ENCODE peak calls at places on chromosome 9, in nine cellular contexts. W is tibial nerve, V is WERI-Rb-1, U is ovary, I is fibroblast of mammary gland, F is tibial artery, H is A549, G is kidney epithelial cell, E is heart right ventricle. M is an unnamed sample.

GRCh38 chr9:137224850-137225694 is at the start of gene CYSRT1:
- DNase-seq in W (no peak), V (no peak), U (no peak), I (no peak), F (no peak), H (no peak), G (no peak), E (no peak), M (no peak)

GRCh38 chr9:96719538-96720315 is 58.2 kb downstream of the ZNF510 start:
- DNase-seq in W (no peak), V (no peak), U (no peak), I (no peak), F (no peak), H (no peak), G (peak), E (no peak), M (no peak)

GRCh38 chr9:124735121-124735520 is 36.0 kb downstream of the NR6A1 start:
- DNase-seq in W (no peak), V (no peak), U (no peak), I (peak), F (no peak), H (no peak), G (no peak), E (no peak), M (peak)

GRCh38 chr9:137465000-137465769 is 6.1 kb upstream of the NSMF start:
- DNase-seq in W (no peak), V (no peak), U (peak), I (no peak), F (peak), H (no peak), G (no peak), E (no peak), M (no peak)

GRCh38 chr9:112074250-112075008 is 100.7 kb downstream of the SUSD1 start:
- DNase-seq in W (peak), V (peak), U (peak), I (peak), F (no peak), H (no peak), G (peak), E (peak), M (peak)

GRCh38 chr9:13568851-13569618 is 289.5 kb upstream of the MPDZ start:
- DNase-seq in W (no peak), V (peak), U (no peak), I (no peak), F (no peak), H (no peak), G (no peak), E (peak), M (no peak)

GRCh38 chr9:24582363-24583126 is 36.8 kb upstream of the IZUMO3 start:
- DNase-seq in W (no peak), V (no peak), U (no peak), I (no peak), F (no peak), H (no peak), G (no peak), E (no peak), M (no peak)

GRCh38 chr9:135613946-135614805 is 25.2 kb downstream of the GLT6D1 start:
- DNase-seq in W (no peak), V (no peak), U (no peak), I (no peak), F (peak), H (no peak), G (no peak), E (no peak), M (no peak)

GRCh38 chr9:72185561-72185960 is 36.3 kb downstream of the GDA start:
- DNase-seq in W (no peak), V (no peak), U (no peak), I (peak), F (no peak), H (no peak), G (no peak), E (no peak), M (no peak)

GRCh38 chr9:83920469-83920941 is 727 bp downstream of the KIF27 start:
- DNase-seq in W (peak), V (no peak), U (no peak), I (peak), F (no peak), H (peak), G (no peak), E (no peak), M (peak)

GRCh38 chr9:89811896-89812450 is 207.2 kb downstream of the GADD45G start:
- DNase-seq in W (no peak), V (no peak), U (no peak), I (no peak), F (peak), H (no peak), G (no peak), E (no peak), M (no peak)

GRCh38 chr9:96423322-96423984 is 5.3 kb upstream of the ZNF367 start:
- DNase-seq in W (no peak), V (no peak), U (no peak), I (no peak), F (no peak), H (no peak), G (no peak), E (no peak), M (no peak)

GRCh38 chr9:106772523-106773290 is 90.3 kb upstream of the ZNF462 start:
- DNase-seq in W (no peak), V (no peak), U (no peak), I (peak), F (no peak), H (no peak), G (no peak), E (no peak), M (peak)

GRCh38 chr9:84266087-84266561 is 74.4 kb downstream of the SLC28A3 start:
- DNase-seq in W (no peak), V (no peak), U (no peak), I (no peak), F (no peak), H (peak), G (peak), E (no peak), M (no peak)

GRCh38 chr9:96551403-96551802 is 68.2 kb downstream of the CDC14B start:
- DNase-seq in W (no peak), V (no peak), U (no peak), I (no peak), F (no peak), H (no peak), G (no peak), E (no peak), M (no peak)

GRCh38 chr9:125915606-125916005 is 168.4 kb downstream of the PBX3 start:
- DNase-seq in W (no peak), V (no peak), U (no peak), I (no peak), F (no peak), H (no peak), G (no peak), E (no peak), M (no peak)

GRCh38 chr9:136016882-136017812 is 56.0 kb upstream of the UBAC1 start:
- DNase-seq in W (no peak), V (no peak), U (peak), I (no peak), F (peak), H (no peak), G (no peak), E (peak), M (no peak)

GRCh38 chr9:32128546-32128945 is 255.9 kb upstream of the ACO1 start:
- DNase-seq in W (no peak), V (peak), U (no peak), I (no peak), F (no peak), H (no peak), G (no peak), E (no peak), M (no peak)

GRCh38 chr9:87909310-87910041 is 8.3 kb upstream of the SPATA31C1 start:
- DNase-seq in W (no peak), V (no peak), U (no peak), I (peak), F (no peak), H (peak), G (no peak), E (no peak), M (no peak)

GRCh38 chr9:99485461-99485860 is 263.4 kb downstream of the SEC61B start:
- DNase-seq in W (no peak), V (no peak), U (no peak), I (peak), F (no peak), H (no peak), G (no peak), E (no peak), M (peak)

GRCh38 chr9:110443146-110443877 is 105.6 kb upstream of the TXNDC8 start:
- DNase-seq in W (no peak), V (no peak), U (no peak), I (peak), F (no peak), H (no peak), G (no peak), E (no peak), M (peak)

GRCh38 chr9:84419203-84419602 is 78.6 kb upstream of the SLC28A3 start:
- DNase-seq in W (no peak), V (no peak), U (no peak), I (no peak), F (no peak), H (no peak), G (no peak), E (no peak), M (peak)

GRCh38 chr9:109192732-109193361 is 25.8 kb upstream of the FRRS1L start:
- DNase-seq in W (no peak), V (peak), U (peak), I (no peak), F (no peak), H (peak), G (no peak), E (no peak), M (peak)

GRCh38 chr9:20087481-20087880 is 298.6 kb upstream of the SLC24A2 start:
- DNase-seq in W (no peak), V (no peak), U (no peak), I (peak), F (no peak), H (no peak), G (no peak), E (no peak), M (peak)

GRCh38 chr9:715310-715709 is 126.2 kb upstream of the DMRT1 start:
- DNase-seq in W (no peak), V (no peak), U (no peak), I (peak), F (no peak), H (no peak), G (no peak), E (no peak), M (peak)

GRCh38 chr9:107137495-107138202 is 145.4 kb upstream of the RAD23B start:
- DNase-seq in W (no peak), V (no peak), U (no peak), I (peak), F (no peak), H (peak), G (no peak), E (no peak), M (peak)

GRCh38 chr9:134306583-134307222 is 19.6 kb upstream of the RXRA start:
- DNase-seq in W (no peak), V (no peak), U (peak), I (no peak), F (peak), H (no peak), G (no peak), E (peak), M (no peak)

GRCh38 chr9:70398145-70398556 is 16.3 kb downstream of the KLF9 start:
- DNase-seq in W (no peak), V (no peak), U (no peak), I (peak), F (no peak), H (no peak), G (no peak), E (no peak), M (no peak)
- H3K4me3 ChIP-seq in W (no peak), V (no peak), U (no peak), I (no peak), F (peak), H (no peak), G (no peak), E (no peak), M (no peak)

GRCh38 chr9:113462781-113463286 is 693 bp upstream of the RGS3 start:
- DNase-seq in W (no peak), V (no peak), U (no peak), I (no peak), F (no peak), H (no peak), G (no peak), E (no peak), M (no peak)

GRCh38 chr9:113463418-113464285 is at the start of gene RGS3:
- DNase-seq in W (no peak), V (no peak), U (peak), I (no peak), F (peak), H (peak), G (peak), E (peak), M (peak)

GRCh38 chr9:113467183-113467582 is 3.7 kb downstream of the RGS3 start:
- DNase-seq in W (no peak), V (no peak), U (no peak), I (no peak), F (no peak), H (no peak), G (no peak), E (no peak), M (no peak)

GRCh38 chr9:113464286-113464660 is 746 bp downstream of the RGS3 start:
- DNase-seq in W (no peak), V (no peak), U (no peak), I (no peak), F (no peak), H (no peak), G (no peak), E (no peak), M (no peak)

DNA sequence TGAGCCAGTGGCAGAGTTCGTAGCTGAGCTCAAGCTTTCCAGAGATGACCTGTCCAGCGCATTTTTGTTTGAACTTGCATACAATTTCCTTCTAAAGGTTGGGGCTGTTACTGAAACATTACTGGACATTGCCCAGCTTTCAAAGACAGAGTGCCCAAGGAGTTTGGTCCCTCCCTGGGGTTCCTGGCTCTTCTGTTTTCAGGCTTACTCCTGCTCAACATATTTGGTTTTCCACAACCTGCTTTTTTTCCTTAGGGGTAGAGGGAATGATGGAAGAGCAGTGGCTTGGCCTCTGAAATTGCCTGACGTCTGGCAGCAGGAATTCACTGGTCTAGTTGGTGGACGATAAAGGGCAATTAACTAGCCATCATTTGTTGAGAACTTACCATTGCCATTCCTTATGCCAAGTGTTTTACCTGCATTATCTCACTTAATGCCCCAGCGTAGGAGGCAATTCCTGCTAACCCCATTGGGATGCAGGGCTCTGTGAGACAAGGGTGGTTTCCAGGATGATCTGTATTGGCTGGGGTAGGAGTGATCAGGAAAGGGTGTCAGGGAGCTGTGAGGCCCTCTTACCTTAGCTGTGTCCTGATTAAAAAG is 1.2 kb downstream of the RGS3 start:
- DNase-seq in W (no peak), V (no peak), U (no peak), I (no peak), F (no peak), H (no peak), G (no peak), E (no peak), M (no peak)
- H3K4me3 ChIP-seq in W (no peak), V (no peak), U (no peak), I (no peak), F (peak), H (peak), G (peak), E (peak), M (no peak)

GRCh38 chr9:121944741-121945191 is 148.3 kb downstream of the TTLL11 start:
- DNase-seq in W (no peak), V (peak), U (no peak), I (peak), F (no peak), H (no peak), G (no peak), E (no peak), M (peak)
- H3K4me3 ChIP-seq in W (no peak), V (no peak), U (no peak), I (no peak), F (no peak), H (no peak), G (no peak), E (no peak), M (no peak)

GRCh38 chr9:127886401-127886972 is 9.0 kb upstream of the AK1 start:
- DNase-seq in W (no peak), V (no peak), U (peak), I (peak), F (no peak), H (no peak), G (no peak), E (no peak), M (no peak)
- H3K4me3 ChIP-seq in W (no peak), V (no peak), U (no peak), I (no peak), F (no peak), H (no peak), G (no peak), E (no peak), M (no peak)

GRCh38 chr9:95078934-95079333 is 238.6 kb downstream of the FANCC start:
- DNase-seq in W (no peak), V (no peak), U (no peak), I (no peak), F (peak), H (no peak), G (no peak), E (no peak), M (no peak)
- H3K4me3 ChIP-seq in W (no peak), V (no peak), U (no peak), I (no peak), F (peak), H (no peak), G (no peak), E (no peak), M (no peak)

DNA sequence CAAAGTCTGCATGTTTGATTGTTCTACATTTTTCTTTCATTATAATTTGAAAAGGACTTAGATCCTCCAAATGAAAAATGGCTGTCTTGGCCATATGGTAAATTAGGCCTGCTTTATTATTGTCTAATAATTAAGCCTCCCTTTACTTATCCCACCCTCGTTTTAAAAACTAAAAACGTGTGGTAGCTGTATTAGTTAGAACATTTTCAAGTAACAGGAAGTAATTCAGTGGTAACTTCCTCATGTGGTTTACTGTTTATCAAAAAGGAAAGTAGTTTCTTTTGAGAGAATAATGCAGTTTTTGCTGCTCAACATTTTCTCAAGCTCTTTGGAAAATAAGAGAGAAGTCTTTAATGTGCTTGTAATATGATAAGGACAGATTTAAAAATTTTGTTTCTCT is 26.0 kb downstream of the ZCCHC7 start:
- DNase-seq in W (no peak), V (no peak), U (no peak), I (no peak), F (no peak), H (no peak), G (no peak), E (no peak), M (peak)
- H3K4me3 ChIP-seq in W (no peak), V (no peak), U (no peak), I (no peak), F (no peak), H (no peak), G (no peak), E (no peak), M (no peak)

DNA sequence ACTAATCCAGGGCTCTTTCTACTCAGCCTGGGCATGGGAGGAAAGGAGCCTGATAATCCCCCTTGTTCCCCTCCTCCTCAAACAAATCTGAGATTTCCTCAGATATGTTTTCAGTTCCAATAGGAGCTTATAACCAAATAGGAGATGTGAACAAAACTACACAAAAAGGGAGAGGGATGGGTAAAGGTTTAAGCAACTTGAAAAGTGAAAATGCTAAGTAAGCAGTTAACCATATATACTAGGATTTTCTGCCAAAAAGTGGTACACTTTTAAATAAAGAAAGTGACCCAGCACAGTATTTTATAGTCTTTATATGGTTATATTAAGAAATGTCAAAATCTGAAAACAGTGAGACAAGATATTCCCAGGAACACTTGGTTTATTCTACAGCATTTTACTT is 275.7 kb downstream of the BNC2 start:
- DNase-seq in W (no peak), V (peak), U (no peak), I (no peak), F (no peak), H (no peak), G (no peak), E (no peak), M (no peak)
- H3K4me3 ChIP-seq in W (no peak), V (no peak), U (no peak), I (no peak), F (no peak), H (no peak), G (no peak), E (no peak), M (no peak)

GRCh38 chr9:132942541-132943182 is 1.8 kb downstream of the TSC1 start:
- DNase-seq in W (no peak), V (no peak), U (no peak), I (peak), F (no peak), H (no peak), G (no peak), E (no peak), M (peak)
- H3K4me3 ChIP-seq in W (no peak), V (no peak), U (no peak), I (no peak), F (peak), H (no peak), G (no peak), E (no peak), M (no peak)

GRCh38 chr9:129079829-129080228 is 1.1 kb upstream of the DOLPP1 start:
- DNase-seq in W (no peak), V (no peak), U (no peak), I (no peak), F (peak), H (no peak), G (no peak), E (no peak), M (no peak)
- H3K4me3 ChIP-seq in W (no peak), V (no peak), U (no peak), I (no peak), F (no peak), H (peak), G (peak), E (no peak), M (no peak)

M was measured in choroid plexus epithelial cell.